ENCODE peak calls at places on chromosomes 16 and 17, in nine cellular contexts. R is left ventricle myocardium inferior, N is NCI-H2107, J is LoVo, C is T1000, E is left lung, M is A172, U is NCI-H2081, X is GM10248. W is an unnamed sample.
A peak's percentile ranks its signal among the peaks of the same experiment; 100 is the strongest.

GRCh38 chr17:45431531-45432404 is 902 bp downstream of the ARHGAP27 start:
- DNase-seq in R (peak; percentile 56), N (no peak), J (peak; percentile 84), C (peak; percentile 66), E (peak; percentile 92), M (peak; percentile 34), U (peak; percentile 70), X (peak; percentile 91), W (peak; percentile 89)

GRCh38 chr16:87376660-87377059 is 6.9 kb downstream of the FBXO31 start:
- DNase-seq in R (no peak), N (no peak), J (no peak), C (no peak), E (no peak), M (no peak), U (no peak), X (no peak), W (no peak)

GRCh38 chr17:66542183-66542966 is 240.0 kb downstream of the PRKCA start:
- DNase-seq in R (no peak), N (no peak), J (no peak), C (no peak), E (no peak), M (peak; percentile 77), U (no peak), X (peak; percentile 53), W (no peak)

GRCh38 chr17:32722733-32723132 is 154.2 kb downstream of the MYO1D start:
- DNase-seq in R (no peak), N (no peak), J (no peak), C (no peak), E (no peak), M (no peak), U (no peak), X (no peak), W (no peak)

GRCh38 chr17:9217151-9218067 is 196.1 kb downstream of the NTN1 start:
- DNase-seq in R (no peak), N (no peak), J (peak; percentile 1), C (no peak), E (no peak), M (peak; percentile 14), U (no peak), X (no peak), W (no peak)

GRCh38 chr17:37489197-37490001 is at the start of gene DUSP14:
- DNase-seq in R (peak; percentile 82), N (peak; percentile 55), J (peak; percentile 88), C (peak; percentile 47), E (peak; percentile 79), M (peak; percentile 54), U (peak; percentile 89), X (peak; percentile 97), W (peak; percentile 95)

GRCh38 chr17:40118093-40118492 is 3.7 kb upstream of the MSL1 start:
- DNase-seq in R (no peak), N (no peak), J (no peak), C (no peak), E (no peak), M (no peak), U (no peak), X (no peak), W (no peak)

GRCh38 chr17:253091-253846 is 71.8 kb upstream of the DOC2B start:
- DNase-seq in R (no peak), N (no peak), J (no peak), C (no peak), E (no peak), M (no peak), U (no peak), X (no peak), W (no peak)

GRCh38 chr17:31527606-31528005 is 136.1 kb downstream of the RAB11FIP4 start:
- DNase-seq in R (no peak), N (no peak), J (no peak), C (no peak), E (no peak), M (peak; percentile 45), U (no peak), X (no peak), W (no peak)

GRCh38 chr16:83814654-83814985 is 6.8 kb downstream of the HSBP1 start:
- DNase-seq in R (no peak), N (no peak), J (no peak), C (no peak), E (no peak), M (no peak), U (no peak), X (no peak), W (no peak)

GRCh38 chr16:83878838-83879237 is 20.1 kb upstream of the MLYCD start:
- DNase-seq in R (no peak), N (peak; percentile 19), J (peak; percentile 53), C (no peak), E (no peak), M (peak; percentile 54), U (peak; percentile 7), X (no peak), W (peak; percentile 72)

GRCh38 chr17:79904865-79905264 is 65.6 kb upstream of the CBX4 start:
- DNase-seq in R (no peak), N (no peak), J (no peak), C (no peak), E (no peak), M (no peak), U (no peak), X (no peak), W (no peak)

GRCh38 chr17:63622571-63623390 is 564 bp downstream of the MAP3K3 start:
- DNase-seq in R (peak; percentile 77), N (no peak), J (peak; percentile 64), C (peak; percentile 83), E (peak; percentile 82), M (peak; percentile 27), U (peak; percentile 35), X (peak; percentile 72), W (peak; percentile 56)

GRCh38 chr17:35740997-35741931 is 9.8 kb downstream of the RASL10B start:
- DNase-seq in R (no peak), N (peak; percentile 21), J (no peak), C (no peak), E (no peak), M (no peak), U (peak; percentile 28), X (no peak), W (no peak)

GRCh38 chr17:58335779-58336455 is 7.3 kb upstream of the TSPOAP1 start:
- DNase-seq in R (no peak), N (no peak), J (peak; percentile 32), C (no peak), E (no peak), M (no peak), U (no peak), X (peak; percentile 65), W (peak; percentile 60)

GRCh38 chr17:41835800-41836549 is at the start of gene NT5C3B:
- DNase-seq in R (peak; percentile 65), N (no peak), J (peak; percentile 63), C (peak; percentile 42), E (peak; percentile 46), M (no peak), U (peak; percentile 63), X (peak; percentile 88), W (peak; percentile 25)

GRCh38 chr16:10385725-10386516 is at the start of gene ATF7IP2:
- DNase-seq in R (peak; percentile 92), N (no peak), J (peak; percentile 61), C (peak; percentile 71), E (peak; percentile 92), M (no peak), U (no peak), X (peak; percentile 94), W (peak; percentile 58)

GRCh38 chr16:52446076-52446475 is 100.9 kb downstream of the TOX3 start:
- DNase-seq in R (no peak), N (no peak), J (no peak), C (no peak), E (no peak), M (no peak), U (no peak), X (no peak), W (no peak)

GRCh38 chr17:44279586-44280344 is 11.8 kb upstream of the SLC4A1 start:
- DNase-seq in R (peak; percentile 78), N (no peak), J (no peak), C (peak; percentile 23), E (peak; percentile 85), M (peak; percentile 99), U (no peak), X (peak; percentile 86), W (peak; percentile 50)

GRCh38 chr16:12287796-12288536 is 311.4 kb downstream of the SNX29 start:
- DNase-seq in R (no peak), N (no peak), J (no peak), C (no peak), E (no peak), M (no peak), U (no peak), X (no peak), W (no peak)

GRCh38 chr16:79932564-79932963 is 332.0 kb upstream of the MAF start:
- DNase-seq in R (no peak), N (no peak), J (no peak), C (no peak), E (no peak), M (no peak), U (no peak), X (no peak), W (no peak)